ENCODE peak calls at places on chromosomes 11 and 22, in six cellular contexts. U is fibroblast of pulmonary artery; D is effector CD8-positive, alpha-beta T cell; W is uterus; P is Calu3; A is neural progenitor cell. M is an unnamed sample.

GRCh38 chr11:66859686-66860448 is 3.0 kb downstream of the LRFN4 start:
- DNase-seq in U (no peak), D (no peak), W (no peak), P (no peak), A (no peak), M (no peak)

GRCh38 chr11:1519028-1519736 is 32.6 kb upstream of the MOB2 start:
- DNase-seq in U (no peak), D (no peak), W (no peak), P (no peak), A (no peak), M (no peak)

GRCh38 chr11:36292311-36292722 is 3.1 kb upstream of the COMMD9 start:
- DNase-seq in U (peak), D (no peak), W (no peak), P (peak), A (peak), M (no peak)

GRCh38 chr11:63553759-63554158 is 9.4 kb downstream of the PLAAT2 start:
- DNase-seq in U (no peak), D (no peak), W (no peak), P (no peak), A (no peak), M (no peak)

GRCh38 chr11:65204143-65204542 is 22.4 kb downstream of the CAPN1 start:
- DNase-seq in U (no peak), D (no peak), W (no peak), P (no peak), A (no peak), M (no peak)

GRCh38 chr11:85076535-85077330 is 550.4 kb downstream of the DLG2 start:
- DNase-seq in U (peak), D (no peak), W (no peak), P (peak), A (no peak), M (no peak)

GRCh38 chr11:43942651-43943356 is 367 bp downstream of the C11orf96 start:
- DNase-seq in U (peak), D (no peak), W (peak), P (no peak), A (peak), M (no peak)

GRCh38 chr11:118651820-118652219 is 27.6 kb downstream of the TREH start:
- DNase-seq in U (no peak), D (no peak), W (no peak), P (no peak), A (no peak), M (no peak)

GRCh38 chr11:134164490-134165370 is 59.0 kb downstream of the NCAPD3 start:
- DNase-seq in U (no peak), D (no peak), W (no peak), P (no peak), A (peak), M (no peak)

GRCh38 chr22:23896166-23896522 is 2.0 kb downstream of the MIF start:
- DNase-seq in U (no peak), D (no peak), W (no peak), P (no peak), A (no peak), M (no peak)

GRCh38 chr11:70467196-70468085 is 69.1 kb downstream of the CTTN start:
- DNase-seq in U (peak), D (no peak), W (peak), P (peak), A (peak), M (no peak)

GRCh38 chr11:65558785-65559509 is 788 bp upstream of the LTBP3 start:
- DNase-seq in U (peak), D (no peak), W (peak), P (no peak), A (no peak), M (no peak)

GRCh38 chr22:48337957-48338792 is 1489.5 kb downstream of the BRD1 start:
- DNase-seq in U (no peak), D (no peak), W (no peak), P (no peak), A (no peak), M (no peak)

GRCh38 chr11:131932584-131933360 is 562.4 kb downstream of the NTM start:
- DNase-seq in U (no peak), D (no peak), W (no peak), P (no peak), A (no peak), M (no peak)

GRCh38 chr11:34633990-34634725 is 13.3 kb downstream of the EHF start:
- DNase-seq in U (peak), D (no peak), W (no peak), P (no peak), A (no peak), M (no peak)

GRCh38 chr11:116578971-116579687 is 193.7 kb downstream of the BUD13 start:
- DNase-seq in U (no peak), D (no peak), W (no peak), P (no peak), A (peak), M (no peak)

GRCh38 chr11:19829109-19829790 is 116.6 kb downstream of the NAV2 start:
- DNase-seq in U (no peak), D (no peak), W (no peak), P (peak), A (no peak), M (no peak)

GRCh38 chr11:115959098-115959497 is 454.9 kb upstream of the CADM1 start:
- DNase-seq in U (no peak), D (no peak), W (no peak), P (no peak), A (no peak), M (no peak)

GRCh38 chr22:49872347-49872746 is 18.7 kb downstream of the ZBED4 start:
- DNase-seq in U (no peak), D (no peak), W (no peak), P (no peak), A (no peak), M (no peak)

GRCh38 chr11:65377036-65377435 is 5.4 kb downstream of the SLC25A45 start:
- DNase-seq in U (no peak), D (no peak), W (no peak), P (peak), A (no peak), M (no peak)

GRCh38 chr11:92383430-92383829 is 158.8 kb downstream of the FAT3 start:
- DNase-seq in U (peak), D (no peak), W (no peak), P (no peak), A (no peak), M (no peak)

GRCh38 chr11:93727985-93728791 is 13.1 kb downstream of the TAF1D start:
- DNase-seq in U (no peak), D (no peak), W (no peak), P (no peak), A (no peak), M (no peak)